ENCODE peak calls at places on chromosomes 12 and 14, in four cellular contexts. Z, U, C and E are unnamed samples. For H3K4me1, the result is how much of the 10 kb centered on the place peaks cover.

GRCh38 chr12:57528831-57529555 is 6.4 kb downstream of the MBD6 start:
- DNase-seq in U (no peak), Z (no peak), C (no peak), E (no peak)

GRCh38 chr14:54730156-54730961 is 163.4 kb downstream of the SAMD4A start:
- DNase-seq in U (peak), Z (no peak), C (no peak), E (no peak)

GRCh38 chr12:55057466-55057865 is 37.7 kb downstream of the NEUROD4 start:
- DNase-seq in U (no peak), C (no peak), Z (no peak), E (no peak)

GRCh38 chr12:63018273-63018672 is 83.3 kb upstream of the PPM1H start:
- DNase-seq in Z (no peak), U (no peak), C (no peak), E (no peak)

GRCh38 chr12:75909714-75910451 is 121.7 kb downstream of the PHLDA1 start:
- DNase-seq in Z (peak), U (peak), C (no peak), E (no peak)

GRCh38 chr14:54785778-54786160 is 116.9 kb downstream of the GCH1 start:
- DNase-seq in U (no peak), C (no peak), Z (no peak), E (no peak)

GRCh38 chr12:96501139-96501741 is 11.9 kb downstream of the CFAP54 start:
- DNase-seq in C (peak), Z (peak), U (peak), E (no peak)

GRCh38 chr14:74763803-74764531 is 851 bp downstream of the YLPM1 start:
- DNase-seq in C (no peak), U (peak), Z (no peak), E (no peak)

GRCh38 chr12:49809369-49810158 is 18.6 kb downstream of the NCKAP5L start:
- DNase-seq in C (no peak), Z (no peak), U (no peak), E (peak)

GRCh38 chr14:31118892-31119291 is 88.7 kb downstream of the HECTD1 start:
- DNase-seq in U (peak), Z (no peak), C (no peak), E (no peak)

GRCh38 chr12:32450768-32451167 is 51.4 kb downstream of the FGD4 start:
- DNase-seq in Z (no peak), C (peak), U (no peak), E (no peak)
- H3K4me1 ChIP-seq in Z (under half), C (under half), U (under half), E (under half)

GRCh38 chr12:7588703-7589329 is 76.9 kb downstream of the APOBEC1 start:
- DNase-seq in C (peak), Z (peak), U (peak), E (no peak)
- TF ChIP-seq CTCF in C (peak), Z (peak), U (peak), E (peak)

GRCh38 chr14:69647216-69647615 is 35.8 kb downstream of the SUSD6 start:
- DNase-seq in C (no peak), U (no peak), Z (no peak), E (no peak)
- H3K4me1 ChIP-seq in C (half or more), U (under half), Z (half or more), E (half or more)

DNA sequence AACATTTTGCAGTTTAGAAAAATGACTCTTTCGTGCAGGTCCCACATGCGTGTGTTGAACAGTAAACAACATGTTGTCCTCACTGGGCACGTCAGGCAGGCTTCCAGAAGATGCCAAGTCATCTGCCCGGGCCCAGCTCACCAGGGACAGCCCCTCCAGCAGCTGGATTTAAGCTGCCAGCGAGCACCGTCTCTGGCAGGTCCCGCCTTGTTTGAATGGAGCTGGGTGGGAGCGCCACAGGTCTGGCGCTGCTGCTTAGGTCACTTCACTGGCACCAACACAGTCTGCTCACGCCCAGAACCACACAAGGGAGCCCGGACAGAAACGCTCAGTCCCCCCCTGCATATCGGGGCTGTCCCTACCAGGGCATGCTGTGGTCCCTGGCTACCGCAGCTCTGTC is 33.1 kb upstream of the MMP17 start:
- DNase-seq in C (no peak), Z (no peak), U (no peak), E (no peak)
- TF ChIP-seq CTCF in C (no peak), Z (no peak), U (no peak), E (no peak)